ENCODE peak calls at places on chromosomes 1 and 21, in five cellular contexts. One of them, this sample, is unnamed.

GRCh38 chr1:21258331-21259134 is 31.7 kb downstream of the ECE1 start:
- DNase-seq in H1: no peak
- DNase-seq in HepG2: no peak
- DNase-seq in K562: no peak
- DNase-seq in GM12878: no peak
- DNase-seq in this sample: no peak

GRCh38 chr1:48035371-48036141 is 38.4 kb upstream of the TRABD2B start:
- DNase-seq in H1: no peak
- DNase-seq in HepG2: no peak
- DNase-seq in K562: no peak
- DNase-seq in GM12878: no peak
- DNase-seq in this sample: no peak

GRCh38 chr1:71047635-71048607 is at the start of gene PTGER3:
- DNase-seq in H1: peak
- DNase-seq in HepG2: peak
- DNase-seq in K562: peak
- DNase-seq in GM12878: no peak
- DNase-seq in this sample: no peak

GRCh38 chr1:43059640-43060574 is 101.2 kb upstream of the SLC2A1 start:
- DNase-seq in H1: no peak
- DNase-seq in HepG2: no peak
- DNase-seq in K562: no peak
- DNase-seq in GM12878: no peak
- DNase-seq in this sample: no peak

GRCh38 chr21:33491373-33492102 is at the start of gene DNAJC28:
- DNase-seq in H1: peak
- DNase-seq in HepG2: peak
- DNase-seq in K562: peak
- DNase-seq in GM12878: peak
- DNase-seq in this sample: peak

GRCh38 chr1:211579434-211580302 is 707 bp upstream of the SLC30A1 start:
- DNase-seq in H1: no peak
- DNase-seq in HepG2: peak
- DNase-seq in K562: no peak
- DNase-seq in GM12878: no peak
- DNase-seq in this sample: no peak

GRCh38 chr1:209134001-209134400 is 449.5 kb upstream of the CAMK1G start:
- DNase-seq in H1: no peak
- DNase-seq in HepG2: no peak
- DNase-seq in K562: no peak
- DNase-seq in GM12878: peak
- DNase-seq in this sample: no peak

GRCh38 chr21:14403681-14404318 is 20.9 kb upstream of the HSPA13 start:
- DNase-seq in H1: no peak
- DNase-seq in HepG2: peak
- DNase-seq in K562: peak
- DNase-seq in GM12878: peak
- DNase-seq in this sample: peak

GRCh38 chr1:87473203-87473661 is 144.6 kb downstream of the LMO4 start:
- DNase-seq in H1: no peak
- DNase-seq in HepG2: no peak
- DNase-seq in K562: no peak
- DNase-seq in GM12878: no peak
- DNase-seq in this sample: no peak

GRCh38 chr1:24536391-24536840 is 19.5 kb upstream of the NCMAP start:
- DNase-seq in H1: no peak
- DNase-seq in HepG2: peak
- DNase-seq in K562: no peak
- DNase-seq in GM12878: peak
- DNase-seq in this sample: peak

GRCh38 chr21:21232320-21232719 is 234.1 kb downstream of the NCAM2 start:
- DNase-seq in H1: no peak
- DNase-seq in HepG2: no peak
- DNase-seq in K562: no peak
- DNase-seq in GM12878: no peak
- DNase-seq in this sample: no peak

GRCh38 chr21:33069994-33070811 is at the start of gene OLIG1:
- DNase-seq in H1: peak
- DNase-seq in HepG2: no peak
- DNase-seq in K562: no peak
- DNase-seq in GM12878: no peak
- DNase-seq in this sample: no peak

GRCh38 chr1:201172999-201173610 is 17.5 kb upstream of the IGFN1 start:
- DNase-seq in H1: no peak
- DNase-seq in HepG2: no peak
- DNase-seq in K562: no peak
- DNase-seq in GM12878: no peak
- DNase-seq in this sample: no peak

GRCh38 chr1:221740941-221741363 is 937 bp downstream of the DUSP10 start:
- DNase-seq in H1: no peak
- DNase-seq in HepG2: no peak
- DNase-seq in K562: no peak
- DNase-seq in GM12878: no peak
- DNase-seq in this sample: no peak

GRCh38 chr1:232629250-232630046 is 485 bp downstream of the SIPA1L2 start:
- DNase-seq in H1: peak
- DNase-seq in HepG2: no peak
- DNase-seq in K562: no peak
- DNase-seq in GM12878: no peak
- DNase-seq in this sample: no peak

GRCh38 chr1:63817152-63817667 is 43.4 kb downstream of the ROR1 start:
- DNase-seq in H1: no peak
- DNase-seq in HepG2: no peak
- DNase-seq in K562: no peak
- DNase-seq in GM12878: no peak
- DNase-seq in this sample: no peak

GRCh38 chr1:92538413-92539061 is 51.8 kb upstream of the GFI1 start:
- DNase-seq in H1: no peak
- DNase-seq in HepG2: no peak
- DNase-seq in K562: no peak
- DNase-seq in GM12878: peak
- DNase-seq in this sample: no peak

GRCh38 chr1:227763246-227764018 is 28.2 kb downstream of the SNAP47 start:
- DNase-seq in H1: no peak
- DNase-seq in HepG2: no peak
- DNase-seq in K562: no peak
- DNase-seq in GM12878: no peak
- DNase-seq in this sample: no peak

GRCh38 chr1:221724931-221725605 is 16.8 kb downstream of the DUSP10 start:
- DNase-seq in H1: no peak
- DNase-seq in HepG2: no peak
- DNase-seq in K562: no peak
- DNase-seq in GM12878: no peak
- DNase-seq in this sample: no peak

GRCh38 chr1:159171688-159172501 is 480 bp downstream of the CADM3 start:
- DNase-seq in H1: peak
- DNase-seq in HepG2: no peak
- DNase-seq in K562: no peak
- DNase-seq in GM12878: no peak
- DNase-seq in this sample: no peak

GRCh38 chr21:25002676-25003075 is 604.6 kb downstream of the MRPL39 start:
- DNase-seq in H1: no peak
- DNase-seq in HepG2: no peak
- DNase-seq in K562: no peak
- DNase-seq in GM12878: no peak
- DNase-seq in this sample: no peak

GRCh38 chr21:30434033-30434631 is 4.1 kb downstream of the KRTAP13-4 start:
- DNase-seq in H1: peak
- DNase-seq in HepG2: no peak
- DNase-seq in K562: peak
- DNase-seq in GM12878: no peak
- DNase-seq in this sample: no peak

GRCh38 chr1:158112994-158113758 is 67.5 kb upstream of the CD1D start:
- DNase-seq in H1: peak
- DNase-seq in HepG2: no peak
- DNase-seq in K562: no peak
- DNase-seq in GM12878: no peak
- DNase-seq in this sample: no peak

GRCh38 chr1:232473319-232473718 is 156.6 kb downstream of the SIPA1L2 start:
- DNase-seq in H1: no peak
- DNase-seq in HepG2: no peak
- DNase-seq in K562: no peak
- DNase-seq in GM12878: no peak
- DNase-seq in this sample: no peak

GRCh38 chr1:154945160-154945961 is 8.8 kb upstream of the PMVK start:
- DNase-seq in H1: no peak
- DNase-seq in HepG2: no peak
- DNase-seq in K562: no peak
- DNase-seq in GM12878: no peak
- DNase-seq in this sample: no peak

GRCh38 chr1:154944422-154945159 is 8.1 kb upstream of the PMVK start:
- DNase-seq in H1: no peak
- DNase-seq in HepG2: peak
- DNase-seq in K562: no peak
- DNase-seq in GM12878: no peak
- DNase-seq in this sample: no peak

GRCh38 chr1:154945962-154946850 is 9.7 kb upstream of the PMVK start:
- DNase-seq in H1: no peak
- DNase-seq in HepG2: no peak
- DNase-seq in K562: no peak
- DNase-seq in GM12878: no peak
- DNase-seq in this sample: no peak

GRCh38 chr1:154941332-154941995 is 4.9 kb upstream of the PMVK start:
- DNase-seq in H1: no peak
- DNase-seq in HepG2: peak
- DNase-seq in K562: peak
- DNase-seq in GM12878: no peak
- DNase-seq in this sample: no peak

DNA sequence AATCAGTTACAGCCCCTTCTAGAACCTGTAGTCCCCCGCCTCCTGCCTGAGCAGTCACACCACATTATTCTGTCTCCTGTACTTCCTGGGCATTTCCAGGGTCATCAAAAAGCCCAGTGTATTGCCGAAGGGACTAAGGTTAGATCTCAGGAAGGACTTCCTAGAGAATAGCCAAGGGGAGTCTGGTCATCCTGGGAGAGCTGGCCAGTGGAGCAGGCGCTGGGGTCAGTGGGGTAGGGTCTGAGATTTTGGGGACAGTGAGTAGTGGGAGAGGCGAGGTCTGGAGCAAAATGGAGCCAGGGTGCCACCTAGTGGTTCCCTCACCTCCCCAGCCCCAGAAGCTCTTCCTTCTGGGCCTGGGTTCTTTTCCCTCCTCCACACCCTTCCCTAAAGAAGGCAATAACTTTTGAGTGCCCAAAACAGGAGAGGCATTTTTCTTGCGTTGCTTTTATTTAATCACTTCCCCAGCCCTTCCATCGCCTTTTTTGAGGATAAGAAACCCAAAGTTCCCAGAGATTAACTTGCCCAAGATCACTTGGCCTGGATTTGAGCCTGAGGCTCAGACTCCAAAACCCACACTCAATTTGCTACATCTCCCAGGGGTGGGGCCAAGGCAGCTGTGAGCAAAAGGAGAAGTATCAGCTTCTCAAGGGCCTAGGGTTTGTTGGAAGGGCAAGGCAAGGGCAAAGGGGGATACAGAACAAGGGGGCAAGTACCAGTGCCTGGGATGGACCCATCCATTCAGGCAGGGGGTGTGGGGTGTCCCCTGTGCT is 7.3 kb upstream of the PMVK start:
- DNase-seq in H1: peak
- DNase-seq in HepG2: no peak
- DNase-seq in K562: peak
- DNase-seq in GM12878: no peak
- DNase-seq in this sample: no peak
- TF ChIP-seq SP1 in H1: no peak
- TF ChIP-seq SP1 in HepG2: no peak
- TF ChIP-seq SP1 in K562: no peak
- TF ChIP-seq SP1 in GM12878: no peak
- TF ChIP-seq SP1 in this sample: no peak

GRCh38 chr1:23478896-23479790 is 4.8 kb downstream of the ASAP3 start:
- DNase-seq in H1: no peak
- DNase-seq in HepG2: peak
- DNase-seq in K562: peak
- DNase-seq in GM12878: no peak
- DNase-seq in this sample: no peak
- TF ChIP-seq SIN3A in H1: no peak
- TF ChIP-seq SIN3A in HepG2: peak
- TF ChIP-seq SIN3A in K562: peak
- TF ChIP-seq SIN3A in GM12878: no peak
- TF ChIP-seq SIN3A in this sample: no peak

DNA sequence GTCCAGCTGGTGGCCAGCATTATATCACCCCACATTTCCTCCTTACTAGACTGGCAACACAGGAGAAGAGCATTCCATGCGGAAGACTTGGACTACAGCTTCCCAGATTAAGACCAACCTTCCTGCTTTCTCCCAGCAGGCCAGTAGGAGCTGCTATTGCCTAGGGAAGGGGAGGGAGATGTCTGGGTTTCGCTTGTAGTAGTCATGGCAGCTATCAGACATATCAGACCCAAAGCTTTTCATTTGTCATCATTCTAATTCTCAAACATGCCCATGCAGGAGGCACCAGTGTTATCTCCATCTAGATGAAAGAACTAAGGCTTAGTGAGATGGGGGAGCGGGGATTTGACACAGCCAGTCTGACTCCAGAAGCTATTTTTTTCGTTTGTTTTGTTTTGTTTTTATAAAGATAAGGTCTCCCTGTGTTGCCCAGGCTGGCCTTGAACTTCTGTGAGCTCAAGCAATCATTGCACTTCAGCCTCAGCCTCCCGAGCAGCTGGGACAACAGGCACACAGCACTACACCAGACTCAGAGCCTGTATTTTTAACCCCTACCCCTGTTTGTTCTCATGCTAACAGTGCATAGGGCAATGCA is 4.5 kb downstream of the PLA2G2A start:
- DNase-seq in H1: peak
- DNase-seq in HepG2: peak
- DNase-seq in K562: peak
- DNase-seq in GM12878: no peak
- DNase-seq in this sample: peak
- TF ChIP-seq SP1 in H1: no peak
- TF ChIP-seq SP1 in HepG2: no peak
- TF ChIP-seq SP1 in K562: no peak
- TF ChIP-seq SP1 in GM12878: no peak
- TF ChIP-seq SP1 in this sample: no peak

GRCh38 chr1:78385744-78386462 is 104.9 kb upstream of the PTGFR start:
- DNase-seq in H1: no peak
- DNase-seq in HepG2: no peak
- DNase-seq in K562: no peak
- DNase-seq in GM12878: no peak
- DNase-seq in this sample: no peak

GRCh38 chr1:78387872-78388271 is 102.9 kb upstream of the PTGFR start:
- DNase-seq in H1: no peak
- DNase-seq in HepG2: no peak
- DNase-seq in K562: no peak
- DNase-seq in GM12878: no peak
- DNase-seq in this sample: no peak

GRCh38 chr1:78383923-78384322 is 106.9 kb upstream of the PTGFR start:
- DNase-seq in H1: no peak
- DNase-seq in HepG2: no peak
- DNase-seq in K562: no peak
- DNase-seq in GM12878: no peak
- DNase-seq in this sample: no peak

DNA sequence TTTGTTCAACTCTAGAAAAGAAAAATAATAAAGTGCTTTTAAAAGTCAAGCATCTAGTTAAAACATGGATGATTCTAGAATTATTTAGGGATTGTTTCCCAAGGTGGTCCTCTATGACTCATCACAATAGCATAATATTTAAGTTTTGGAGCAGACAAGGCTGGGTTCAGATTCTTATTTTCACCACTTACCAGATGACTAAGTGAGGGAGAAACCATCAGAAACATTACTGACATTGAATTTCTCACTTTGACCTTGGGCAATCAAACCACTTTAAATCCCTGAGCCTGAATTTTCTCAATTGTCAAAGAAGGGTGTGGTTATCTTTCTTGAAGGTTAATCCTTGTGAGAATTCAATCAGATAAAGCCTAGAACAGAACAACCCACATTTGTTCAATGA is 102.5 kb upstream of the PTGFR start:
- DNase-seq in H1: no peak
- DNase-seq in HepG2: no peak
- DNase-seq in K562: no peak
- DNase-seq in GM12878: no peak
- DNase-seq in this sample: no peak
- TF ChIP-seq SIN3A in H1: no peak
- TF ChIP-seq SIN3A in HepG2: no peak
- TF ChIP-seq SIN3A in K562: no peak
- TF ChIP-seq SIN3A in GM12878: no peak
- TF ChIP-seq SIN3A in this sample: no peak

This sample was measured in HCT116.